ENCODE peak calls at places on chromosome 10, in seven cellular contexts. One of them, this sample, is unnamed.
A peak's percentile ranks its signal among the peaks of the same experiment; 100 is the strongest.

GRCh38 chr10:125127986-125128385 is 32.4 kb downstream of the CTBP2 start:
- DNase-seq in stimulated activated CD4-positive, alpha-beta T cell treated with anti-CD3 and anti-CD28 coated beads, TNF-alpha, amount 100 ng/mL, for 24 hours: no peak
- DNase-seq in SHP77: no peak
- DNase-seq in KG1: no peak
- DNase-seq in epithelial cell of proximal tubule: no peak
- DNase-seq in breast epithelium: no peak
- DNase-seq in NCI-H1092 treated with DMSO at 0.1 percent for 48 hours: no peak
- DNase-seq in this sample: no peak

GRCh38 chr10:1308415-1308814 is 252.2 kb downstream of the WDR37 start:
- DNase-seq in stimulated activated CD4-positive, alpha-beta T cell treated with anti-CD3 and anti-CD28 coated beads, TNF-alpha, amount 100 ng/mL, for 24 hours: no peak
- DNase-seq in SHP77: no peak
- DNase-seq in KG1: no peak
- DNase-seq in epithelial cell of proximal tubule: no peak
- DNase-seq in breast epithelium: no peak
- DNase-seq in NCI-H1092 treated with DMSO at 0.1 percent for 48 hours: no peak
- DNase-seq in this sample: no peak

GRCh38 chr10:98377001-98377400 is 38.0 kb downstream of the PYROXD2 start:
- DNase-seq in stimulated activated CD4-positive, alpha-beta T cell treated with anti-CD3 and anti-CD28 coated beads, TNF-alpha, amount 100 ng/mL, for 24 hours: no peak
- DNase-seq in SHP77: no peak
- DNase-seq in KG1: no peak
- DNase-seq in epithelial cell of proximal tubule: no peak
- DNase-seq in breast epithelium: no peak
- DNase-seq in NCI-H1092 treated with DMSO at 0.1 percent for 48 hours: no peak
- DNase-seq in this sample: no peak

GRCh38 chr10:93457511-93457910 is 24.6 kb downstream of the MYOF start:
- DNase-seq in stimulated activated CD4-positive, alpha-beta T cell treated with anti-CD3 and anti-CD28 coated beads, TNF-alpha, amount 100 ng/mL, for 24 hours: no peak
- DNase-seq in SHP77: no peak
- DNase-seq in KG1: no peak
- DNase-seq in epithelial cell of proximal tubule: no peak
- DNase-seq in breast epithelium: no peak
- DNase-seq in NCI-H1092 treated with DMSO at 0.1 percent for 48 hours: no peak
- DNase-seq in this sample: no peak

GRCh38 chr10:103584216-103585010 is 90.9 kb downstream of the NEURL1 start:
- DNase-seq in stimulated activated CD4-positive, alpha-beta T cell treated with anti-CD3 and anti-CD28 coated beads, TNF-alpha, amount 100 ng/mL, for 24 hours: peak; percentile 63
- DNase-seq in SHP77: no peak
- DNase-seq in KG1: peak; percentile 82
- DNase-seq in epithelial cell of proximal tubule: no peak
- DNase-seq in breast epithelium: no peak
- DNase-seq in NCI-H1092 treated with DMSO at 0.1 percent for 48 hours: no peak
- DNase-seq in this sample: no peak

GRCh38 chr10:97570146-97570788 is 2.3 kb upstream of the ANKRD2 start:
- DNase-seq in stimulated activated CD4-positive, alpha-beta T cell treated with anti-CD3 and anti-CD28 coated beads, TNF-alpha, amount 100 ng/mL, for 24 hours: no peak
- DNase-seq in SHP77: no peak
- DNase-seq in KG1: no peak
- DNase-seq in epithelial cell of proximal tubule: no peak
- DNase-seq in breast epithelium: no peak
- DNase-seq in NCI-H1092 treated with DMSO at 0.1 percent for 48 hours: no peak
- DNase-seq in this sample: no peak

GRCh38 chr10:32004161-32004591 is 52.0 kb downstream of the KIF5B start:
- DNase-seq in stimulated activated CD4-positive, alpha-beta T cell treated with anti-CD3 and anti-CD28 coated beads, TNF-alpha, amount 100 ng/mL, for 24 hours: no peak
- DNase-seq in SHP77: no peak
- DNase-seq in KG1: no peak
- DNase-seq in epithelial cell of proximal tubule: no peak
- DNase-seq in breast epithelium: no peak
- DNase-seq in NCI-H1092 treated with DMSO at 0.1 percent for 48 hours: no peak
- DNase-seq in this sample: no peak

GRCh38 chr10:132477398-132478340 is 59.9 kb upstream of the INPP5A start:
- DNase-seq in stimulated activated CD4-positive, alpha-beta T cell treated with anti-CD3 and anti-CD28 coated beads, TNF-alpha, amount 100 ng/mL, for 24 hours: no peak
- DNase-seq in SHP77: no peak
- DNase-seq in KG1: no peak
- DNase-seq in epithelial cell of proximal tubule: no peak
- DNase-seq in breast epithelium: no peak
- DNase-seq in NCI-H1092 treated with DMSO at 0.1 percent for 48 hours: no peak
- DNase-seq in this sample: no peak

GRCh38 chr10:130018253-130018652 is 54.2 kb upstream of the EBF3 start:
- DNase-seq in stimulated activated CD4-positive, alpha-beta T cell treated with anti-CD3 and anti-CD28 coated beads, TNF-alpha, amount 100 ng/mL, for 24 hours: no peak
- DNase-seq in SHP77: no peak
- DNase-seq in KG1: no peak
- DNase-seq in epithelial cell of proximal tubule: no peak
- DNase-seq in breast epithelium: no peak
- DNase-seq in NCI-H1092 treated with DMSO at 0.1 percent for 48 hours: no peak
- DNase-seq in this sample: no peak

GRCh38 chr10:107425844-107426553 is 261.5 kb upstream of the SORCS1 start:
- DNase-seq in stimulated activated CD4-positive, alpha-beta T cell treated with anti-CD3 and anti-CD28 coated beads, TNF-alpha, amount 100 ng/mL, for 24 hours: no peak
- DNase-seq in SHP77: no peak
- DNase-seq in KG1: no peak
- DNase-seq in epithelial cell of proximal tubule: no peak
- DNase-seq in breast epithelium: no peak
- DNase-seq in NCI-H1092 treated with DMSO at 0.1 percent for 48 hours: no peak
- DNase-seq in this sample: no peak

GRCh38 chr10:47295411-47295810 is 4.6 kb upstream of the GDF10 start:
- DNase-seq in stimulated activated CD4-positive, alpha-beta T cell treated with anti-CD3 and anti-CD28 coated beads, TNF-alpha, amount 100 ng/mL, for 24 hours: no peak
- DNase-seq in SHP77: no peak
- DNase-seq in KG1: no peak
- DNase-seq in epithelial cell of proximal tubule: no peak
- DNase-seq in breast epithelium: no peak
- DNase-seq in NCI-H1092 treated with DMSO at 0.1 percent for 48 hours: no peak
- DNase-seq in this sample: no peak

GRCh38 chr10:26653004-26653403 is 44.5 kb upstream of the PDSS1 start:
- DNase-seq in stimulated activated CD4-positive, alpha-beta T cell treated with anti-CD3 and anti-CD28 coated beads, TNF-alpha, amount 100 ng/mL, for 24 hours: no peak
- DNase-seq in SHP77: no peak
- DNase-seq in KG1: no peak
- DNase-seq in epithelial cell of proximal tubule: no peak
- DNase-seq in breast epithelium: no peak
- DNase-seq in NCI-H1092 treated with DMSO at 0.1 percent for 48 hours: no peak
- DNase-seq in this sample: no peak

GRCh38 chr10:33335550-33335799 is 1.0 kb upstream of the NRP1 start:
- DNase-seq in stimulated activated CD4-positive, alpha-beta T cell treated with anti-CD3 and anti-CD28 coated beads, TNF-alpha, amount 100 ng/mL, for 24 hours: no peak
- DNase-seq in SHP77: peak; percentile 58
- DNase-seq in KG1: no peak
- DNase-seq in epithelial cell of proximal tubule: no peak
- DNase-seq in breast epithelium: no peak
- DNase-seq in NCI-H1092 treated with DMSO at 0.1 percent for 48 hours: peak; percentile 26
- DNase-seq in this sample: no peak

GRCh38 chr10:1205450-1206030 is 149.4 kb downstream of the WDR37 start:
- DNase-seq in stimulated activated CD4-positive, alpha-beta T cell treated with anti-CD3 and anti-CD28 coated beads, TNF-alpha, amount 100 ng/mL, for 24 hours: no peak
- DNase-seq in SHP77: no peak
- DNase-seq in KG1: no peak
- DNase-seq in epithelial cell of proximal tubule: no peak
- DNase-seq in breast epithelium: no peak
- DNase-seq in NCI-H1092 treated with DMSO at 0.1 percent for 48 hours: no peak
- DNase-seq in this sample: no peak

GRCh38 chr10:51651063-51651462 is 48.3 kb downstream of the CSTF2T start:
- DNase-seq in stimulated activated CD4-positive, alpha-beta T cell treated with anti-CD3 and anti-CD28 coated beads, TNF-alpha, amount 100 ng/mL, for 24 hours: no peak
- DNase-seq in SHP77: no peak
- DNase-seq in KG1: no peak
- DNase-seq in epithelial cell of proximal tubule: no peak
- DNase-seq in breast epithelium: no peak
- DNase-seq in NCI-H1092 treated with DMSO at 0.1 percent for 48 hours: no peak
- DNase-seq in this sample: no peak

GRCh38 chr10:69387500-69387899 is 29.2 kb downstream of the TACR2 start:
- DNase-seq in stimulated activated CD4-positive, alpha-beta T cell treated with anti-CD3 and anti-CD28 coated beads, TNF-alpha, amount 100 ng/mL, for 24 hours: no peak
- DNase-seq in SHP77: no peak
- DNase-seq in KG1: no peak
- DNase-seq in epithelial cell of proximal tubule: no peak
- DNase-seq in breast epithelium: no peak
- DNase-seq in NCI-H1092 treated with DMSO at 0.1 percent for 48 hours: no peak
- DNase-seq in this sample: no peak

GRCh38 chr10:26468291-26468690 is 30.1 kb downstream of the APBB1IP start:
- DNase-seq in stimulated activated CD4-positive, alpha-beta T cell treated with anti-CD3 and anti-CD28 coated beads, TNF-alpha, amount 100 ng/mL, for 24 hours: no peak
- DNase-seq in SHP77: no peak
- DNase-seq in KG1: no peak
- DNase-seq in epithelial cell of proximal tubule: peak; percentile 92
- DNase-seq in breast epithelium: no peak
- DNase-seq in NCI-H1092 treated with DMSO at 0.1 percent for 48 hours: no peak
- DNase-seq in this sample: peak; percentile 48

GRCh38 chr10:121556918-121557573 is 41.2 kb downstream of the FGFR2 start:
- DNase-seq in stimulated activated CD4-positive, alpha-beta T cell treated with anti-CD3 and anti-CD28 coated beads, TNF-alpha, amount 100 ng/mL, for 24 hours: no peak
- DNase-seq in SHP77: no peak
- DNase-seq in KG1: no peak
- DNase-seq in epithelial cell of proximal tubule: no peak
- DNase-seq in breast epithelium: no peak
- DNase-seq in NCI-H1092 treated with DMSO at 0.1 percent for 48 hours: no peak
- DNase-seq in this sample: no peak

GRCh38 chr10:132688580-132689420 is 97.1 kb downstream of the NKX6-2 start:
- DNase-seq in stimulated activated CD4-positive, alpha-beta T cell treated with anti-CD3 and anti-CD28 coated beads, TNF-alpha, amount 100 ng/mL, for 24 hours: no peak
- DNase-seq in SHP77: no peak
- DNase-seq in KG1: no peak
- DNase-seq in epithelial cell of proximal tubule: no peak
- DNase-seq in breast epithelium: no peak
- DNase-seq in NCI-H1092 treated with DMSO at 0.1 percent for 48 hours: no peak
- DNase-seq in this sample: no peak

GRCh38 chr10:36670616-36671402 is 454.6 kb upstream of the ANKRD30A start:
- DNase-seq in stimulated activated CD4-positive, alpha-beta T cell treated with anti-CD3 and anti-CD28 coated beads, TNF-alpha, amount 100 ng/mL, for 24 hours: no peak
- DNase-seq in SHP77: no peak
- DNase-seq in KG1: no peak
- DNase-seq in epithelial cell of proximal tubule: no peak
- DNase-seq in breast epithelium: no peak
- DNase-seq in NCI-H1092 treated with DMSO at 0.1 percent for 48 hours: no peak
- DNase-seq in this sample: no peak

GRCh38 chr10:66572700-66573099 is 353.1 kb upstream of the LRRTM3 start:
- DNase-seq in stimulated activated CD4-positive, alpha-beta T cell treated with anti-CD3 and anti-CD28 coated beads, TNF-alpha, amount 100 ng/mL, for 24 hours: no peak
- DNase-seq in SHP77: peak; percentile 29
- DNase-seq in KG1: no peak
- DNase-seq in epithelial cell of proximal tubule: no peak
- DNase-seq in breast epithelium: no peak
- DNase-seq in NCI-H1092 treated with DMSO at 0.1 percent for 48 hours: no peak
- DNase-seq in this sample: no peak

GRCh38 chr10:52318822-52319464 is 4.9 kb downstream of the DKK1 start:
- DNase-seq in stimulated activated CD4-positive, alpha-beta T cell treated with anti-CD3 and anti-CD28 coated beads, TNF-alpha, amount 100 ng/mL, for 24 hours: no peak
- DNase-seq in SHP77: no peak
- DNase-seq in KG1: no peak
- DNase-seq in epithelial cell of proximal tubule: no peak
- DNase-seq in breast epithelium: no peak
- DNase-seq in NCI-H1092 treated with DMSO at 0.1 percent for 48 hours: no peak
- DNase-seq in this sample: peak; percentile 77

GRCh38 chr10:132810807-132811700 is 25.1 kb upstream of the NKX6-2 start:
- DNase-seq in stimulated activated CD4-positive, alpha-beta T cell treated with anti-CD3 and anti-CD28 coated beads, TNF-alpha, amount 100 ng/mL, for 24 hours: no peak
- DNase-seq in SHP77: no peak
- DNase-seq in KG1: no peak
- DNase-seq in epithelial cell of proximal tubule: no peak
- DNase-seq in breast epithelium: no peak
- DNase-seq in NCI-H1092 treated with DMSO at 0.1 percent for 48 hours: no peak
- DNase-seq in this sample: no peak

GRCh38 chr10:11864727-11865126 is 41.6 kb downstream of the PROSER2 start:
- DNase-seq in stimulated activated CD4-positive, alpha-beta T cell treated with anti-CD3 and anti-CD28 coated beads, TNF-alpha, amount 100 ng/mL, for 24 hours: no peak
- DNase-seq in SHP77: no peak
- DNase-seq in KG1: no peak
- DNase-seq in epithelial cell of proximal tubule: no peak
- DNase-seq in breast epithelium: no peak
- DNase-seq in NCI-H1092 treated with DMSO at 0.1 percent for 48 hours: no peak
- DNase-seq in this sample: no peak

GRCh38 chr10:45514283-45515270 is 140.6 kb downstream of the ALOX5 start:
- DNase-seq in stimulated activated CD4-positive, alpha-beta T cell treated with anti-CD3 and anti-CD28 coated beads, TNF-alpha, amount 100 ng/mL, for 24 hours: no peak
- DNase-seq in SHP77: peak; percentile 66
- DNase-seq in KG1: no peak
- DNase-seq in epithelial cell of proximal tubule: no peak
- DNase-seq in breast epithelium: no peak
- DNase-seq in NCI-H1092 treated with DMSO at 0.1 percent for 48 hours: no peak
- DNase-seq in this sample: no peak

GRCh38 chr10:24208661-24209420 is at the start of gene KIAA1217:
- DNase-seq in stimulated activated CD4-positive, alpha-beta T cell treated with anti-CD3 and anti-CD28 coated beads, TNF-alpha, amount 100 ng/mL, for 24 hours: peak; percentile 4
- DNase-seq in SHP77: no peak
- DNase-seq in KG1: no peak
- DNase-seq in epithelial cell of proximal tubule: no peak
- DNase-seq in breast epithelium: peak; percentile 52
- DNase-seq in NCI-H1092 treated with DMSO at 0.1 percent for 48 hours: no peak
- DNase-seq in this sample: no peak

GRCh38 chr10:21953585-21954057 is 49.9 kb downstream of the DNAJC1 start:
- DNase-seq in stimulated activated CD4-positive, alpha-beta T cell treated with anti-CD3 and anti-CD28 coated beads, TNF-alpha, amount 100 ng/mL, for 24 hours: no peak
- DNase-seq in SHP77: peak; percentile 38
- DNase-seq in KG1: no peak
- DNase-seq in epithelial cell of proximal tubule: no peak
- DNase-seq in breast epithelium: no peak
- DNase-seq in NCI-H1092 treated with DMSO at 0.1 percent for 48 hours: peak; percentile 43
- DNase-seq in this sample: no peak

GRCh38 chr10:112953075-112953501 is 3.0 kb downstream of the TCF7L2 start:
- DNase-seq in stimulated activated CD4-positive, alpha-beta T cell treated with anti-CD3 and anti-CD28 coated beads, TNF-alpha, amount 100 ng/mL, for 24 hours: no peak
- DNase-seq in SHP77: no peak
- DNase-seq in KG1: no peak
- DNase-seq in epithelial cell of proximal tubule: no peak
- DNase-seq in breast epithelium: no peak
- DNase-seq in NCI-H1092 treated with DMSO at 0.1 percent for 48 hours: no peak
- DNase-seq in this sample: no peak

GRCh38 chr10:89342219-89342966 is 14.6 kb downstream of the IFIT3 start:
- DNase-seq in stimulated activated CD4-positive, alpha-beta T cell treated with anti-CD3 and anti-CD28 coated beads, TNF-alpha, amount 100 ng/mL, for 24 hours: no peak
- DNase-seq in SHP77: peak; percentile 15
- DNase-seq in KG1: no peak
- DNase-seq in epithelial cell of proximal tubule: no peak
- DNase-seq in breast epithelium: peak; percentile 32
- DNase-seq in NCI-H1092 treated with DMSO at 0.1 percent for 48 hours: no peak
- DNase-seq in this sample: no peak

GRCh38 chr10:84665883-84666463 is 337.6 kb downstream of the CCSER2 start:
- DNase-seq in stimulated activated CD4-positive, alpha-beta T cell treated with anti-CD3 and anti-CD28 coated beads, TNF-alpha, amount 100 ng/mL, for 24 hours: peak; percentile 6
- DNase-seq in SHP77: no peak
- DNase-seq in KG1: no peak
- DNase-seq in epithelial cell of proximal tubule: no peak
- DNase-seq in breast epithelium: no peak
- DNase-seq in NCI-H1092 treated with DMSO at 0.1 percent for 48 hours: no peak
- DNase-seq in this sample: no peak

GRCh38 chr10:99374972-99375371 is 45.8 kb downstream of the CNNM1 start:
- DNase-seq in stimulated activated CD4-positive, alpha-beta T cell treated with anti-CD3 and anti-CD28 coated beads, TNF-alpha, amount 100 ng/mL, for 24 hours: no peak
- DNase-seq in SHP77: no peak
- DNase-seq in KG1: no peak
- DNase-seq in epithelial cell of proximal tubule: no peak
- DNase-seq in breast epithelium: no peak
- DNase-seq in NCI-H1092 treated with DMSO at 0.1 percent for 48 hours: no peak
- DNase-seq in this sample: no peak

GRCh38 chr10:96718304-96718990 is 1.9 kb downstream of the PIK3AP1 start:
- DNase-seq in stimulated activated CD4-positive, alpha-beta T cell treated with anti-CD3 and anti-CD28 coated beads, TNF-alpha, amount 100 ng/mL, for 24 hours: no peak
- DNase-seq in SHP77: no peak
- DNase-seq in KG1: no peak
- DNase-seq in epithelial cell of proximal tubule: no peak
- DNase-seq in breast epithelium: no peak
- DNase-seq in NCI-H1092 treated with DMSO at 0.1 percent for 48 hours: no peak
- DNase-seq in this sample: no peak

GRCh38 chr10:17795088-17795487 is 14.1 kb upstream of the MRC1 start:
- DNase-seq in stimulated activated CD4-positive, alpha-beta T cell treated with anti-CD3 and anti-CD28 coated beads, TNF-alpha, amount 100 ng/mL, for 24 hours: no peak
- DNase-seq in SHP77: no peak
- DNase-seq in KG1: no peak
- DNase-seq in epithelial cell of proximal tubule: no peak
- DNase-seq in breast epithelium: no peak
- DNase-seq in NCI-H1092 treated with DMSO at 0.1 percent for 48 hours: no peak
- DNase-seq in this sample: no peak

GRCh38 chr10:122490786-122491680 is 29.7 kb downstream of the HTRA1 start:
- DNase-seq in stimulated activated CD4-positive, alpha-beta T cell treated with anti-CD3 and anti-CD28 coated beads, TNF-alpha, amount 100 ng/mL, for 24 hours: peak; percentile 29
- DNase-seq in SHP77: no peak
- DNase-seq in KG1: no peak
- DNase-seq in epithelial cell of proximal tubule: no peak
- DNase-seq in breast epithelium: peak; percentile 92
- DNase-seq in NCI-H1092 treated with DMSO at 0.1 percent for 48 hours: no peak
- DNase-seq in this sample: no peak

GRCh38 chr10:28624351-28624750 is 53.0 kb upstream of the BAMBI start:
- DNase-seq in stimulated activated CD4-positive, alpha-beta T cell treated with anti-CD3 and anti-CD28 coated beads, TNF-alpha, amount 100 ng/mL, for 24 hours: no peak
- DNase-seq in SHP77: no peak
- DNase-seq in KG1: no peak
- DNase-seq in epithelial cell of proximal tubule: no peak
- DNase-seq in breast epithelium: no peak
- DNase-seq in NCI-H1092 treated with DMSO at 0.1 percent for 48 hours: no peak
- DNase-seq in this sample: no peak

GRCh38 chr10:116521424-116522305 is 24.1 kb upstream of the PNLIP start:
- DNase-seq in stimulated activated CD4-positive, alpha-beta T cell treated with anti-CD3 and anti-CD28 coated beads, TNF-alpha, amount 100 ng/mL, for 24 hours: peak; percentile 2
- DNase-seq in SHP77: peak; percentile 11
- DNase-seq in KG1: no peak
- DNase-seq in epithelial cell of proximal tubule: no peak
- DNase-seq in breast epithelium: no peak
- DNase-seq in NCI-H1092 treated with DMSO at 0.1 percent for 48 hours: no peak
- DNase-seq in this sample: no peak

GRCh38 chr10:6878067-6878412 is 298.0 kb upstream of the PRKCQ start:
- DNase-seq in stimulated activated CD4-positive, alpha-beta T cell treated with anti-CD3 and anti-CD28 coated beads, TNF-alpha, amount 100 ng/mL, for 24 hours: no peak
- DNase-seq in SHP77: no peak
- DNase-seq in KG1: no peak
- DNase-seq in epithelial cell of proximal tubule: no peak
- DNase-seq in breast epithelium: no peak
- DNase-seq in NCI-H1092 treated with DMSO at 0.1 percent for 48 hours: no peak
- DNase-seq in this sample: no peak

GRCh38 chr10:6154566-6154965 is 48.2 kb upstream of the PFKFB3 start:
- DNase-seq in stimulated activated CD4-positive, alpha-beta T cell treated with anti-CD3 and anti-CD28 coated beads, TNF-alpha, amount 100 ng/mL, for 24 hours: no peak
- DNase-seq in SHP77: no peak
- DNase-seq in KG1: no peak
- DNase-seq in epithelial cell of proximal tubule: no peak
- DNase-seq in breast epithelium: no peak
- DNase-seq in NCI-H1092 treated with DMSO at 0.1 percent for 48 hours: no peak
- DNase-seq in this sample: no peak

This sample was measured in kidney epithelial cell.